ENCODE peak calls at places on chromosomes 12 and 14, in five cellular contexts. X is neural progenitor cell, H is hepatocyte, W is MM.1S, S is fibroblast of lung. B is an unnamed sample.
A peak's percentile ranks its signal among the peaks of the same experiment; 100 is the strongest.

GRCh38 chr14:78131201-78131600 is 39.0 kb upstream of the NRXN3 start:
- DNase-seq in X (no peak), H (no peak), W (no peak), S (no peak), B (no peak)

GRCh38 chr12:84697141-84697540 is 215.5 kb downstream of the SLC6A15 start:
- DNase-seq in X (no peak), H (no peak), W (no peak), S (no peak), B (peak; percentile 52)

GRCh38 chr12:1830981-1831930 is 10.9 kb downstream of the LRTM2 start:
- DNase-seq in X (peak; percentile 95), H (peak; percentile 93), W (peak; percentile 25), S (peak; percentile 57), B (peak; percentile 37)

GRCh38 chr14:98864211-98864610 is 407.8 kb downstream of the BCL11B start:
- DNase-seq in X (no peak), H (no peak), W (no peak), S (no peak), B (no peak)

GRCh38 chr14:93829839-93830481 is 41.7 kb upstream of the PRIMA1 start:
- DNase-seq in X (no peak), H (no peak), W (no peak), S (no peak), B (no peak)

GRCh38 chr12:110224379-110225304 is 56.4 kb upstream of the ATP2A2 start:
- DNase-seq in X (no peak), H (peak; percentile 64), W (peak; percentile 6), S (peak; percentile 93), B (peak; percentile 77)

GRCh38 chr14:103726474-103726873 is 10.9 kb downstream of the ZFYVE21 start:
- DNase-seq in X (no peak), H (no peak), W (no peak), S (no peak), B (no peak)

GRCh38 chr14:45426685-45427282 is 173.8 kb upstream of the MIS18BP1 start:
- DNase-seq in X (peak; percentile 75), H (peak; percentile 58), W (peak; percentile 37), S (peak; percentile 49), B (peak; percentile 11)

GRCh38 chr14:36478782-36479181 is 41.2 kb downstream of the NKX2-1 start:
- DNase-seq in X (no peak), H (no peak), W (peak; percentile 58), S (no peak), B (peak; percentile 54)

GRCh38 chr14:98599082-98599481 is 672.9 kb downstream of the BCL11B start:
- DNase-seq in X (no peak), H (no peak), W (no peak), S (no peak), B (no peak)

GRCh38 chr14:106802413-106803364 is 1276.3 kb downstream of the TMEM121 start:
- DNase-seq in X (no peak), H (no peak), W (peak; percentile 31), S (no peak), B (no peak)

GRCh38 chr12:114011711-114012110 is 45.6 kb upstream of the RBM19 start:
- DNase-seq in X (no peak), H (no peak), W (no peak), S (no peak), B (no peak)

GRCh38 chr12:125329239-125330238 is 264.3 kb downstream of the AACS start:
- DNase-seq in X (peak; percentile 86), H (no peak), W (no peak), S (no peak), B (peak; percentile 5)

GRCh38 chr14:69473271-69473670 is 11.3 kb upstream of the PLEKHD1 start:
- DNase-seq in X (no peak), H (no peak), W (no peak), S (no peak), B (no peak)

GRCh38 chr12:124385219-124385969 is 90.5 kb downstream of the RFLNA start:
- DNase-seq in X (no peak), H (peak; percentile 51), W (no peak), S (peak; percentile 58), B (peak; percentile 88)

GRCh38 chr12:108779998-108780688 is 48.8 kb upstream of the CORO1C start:
- DNase-seq in X (no peak), H (no peak), W (no peak), S (no peak), B (no peak)

GRCh38 chr14:92935446-92935845 is 12.5 kb downstream of the CHGA start:
- DNase-seq in X (no peak), H (no peak), W (no peak), S (no peak), B (no peak)

GRCh38 chr12:104782296-104782695 is 175.8 kb downstream of the SLC41A2 start:
- DNase-seq in X (no peak), H (no peak), W (no peak), S (no peak), B (no peak)

GRCh38 chr14:95328876-95329503 is 9.3 kb upstream of the CLMN start:
- DNase-seq in X (no peak), H (no peak), W (no peak), S (no peak), B (no peak)

GRCh38 chr14:38755036-38755435 is 348.0 kb downstream of the SEC23A start:
- DNase-seq in X (peak; percentile 33), H (no peak), W (no peak), S (no peak), B (peak; percentile 12)

GRCh38 chr12:82426081-82426480 is 67.8 kb downstream of the METTL25 start:
- DNase-seq in X (no peak), H (no peak), W (no peak), S (no peak), B (no peak)

GRCh38 chr14:70901218-70901772 is 6.0 kb upstream of the PCNX1 start:
- DNase-seq in X (no peak), H (no peak), W (no peak), S (peak; percentile 22), B (peak; percentile 66)

GRCh38 chr14:57199911-57200310 is 68.8 kb downstream of the EXOC5 start:
- DNase-seq in X (no peak), H (no peak), W (no peak), S (peak; percentile 47), B (peak; percentile 54)

GRCh38 chr14:88269816-88270416 is 53.2 kb downstream of the KCNK10 start:
- DNase-seq in X (peak; percentile 11), H (peak; percentile 26), W (no peak), S (no peak), B (no peak)

GRCh38 chr14:103391048-103391447 is 5.8 kb downstream of the MARK3 start:
- DNase-seq in X (peak; percentile 66), H (peak; percentile 60), W (peak; percentile 25), S (peak; percentile 87), B (peak; percentile 62)

GRCh38 chr14:88612981-88613380 is 50.1 kb downstream of the ZC3H14 start:
- DNase-seq in X (no peak), H (no peak), W (no peak), S (peak; percentile 12), B (peak; percentile 14)

GRCh38 chr14:63499701-63500250 is 43.4 kb downstream of the PPP2R5E start:
- DNase-seq in X (no peak), H (no peak), W (no peak), S (peak; percentile 86), B (peak; percentile 62)

GRCh38 chr14:24085215-24085614 is 8.9 kb upstream of the PCK2 start:
- DNase-seq in X (no peak), H (no peak), W (no peak), S (no peak), B (no peak)

GRCh38 chr14:24088095-24088494 is 6.0 kb upstream of the PCK2 start:
- DNase-seq in X (no peak), H (no peak), W (no peak), S (no peak), B (no peak)

GRCh38 chr14:24087004-24087403 is 7.1 kb upstream of the PCK2 start:
- DNase-seq in X (no peak), H (no peak), W (no peak), S (no peak), B (no peak)

GRCh38 chr14:24084439-24084838 is 9.7 kb upstream of the PCK2 start:
- DNase-seq in X (no peak), H (no peak), W (no peak), S (no peak), B (no peak)

DNA sequence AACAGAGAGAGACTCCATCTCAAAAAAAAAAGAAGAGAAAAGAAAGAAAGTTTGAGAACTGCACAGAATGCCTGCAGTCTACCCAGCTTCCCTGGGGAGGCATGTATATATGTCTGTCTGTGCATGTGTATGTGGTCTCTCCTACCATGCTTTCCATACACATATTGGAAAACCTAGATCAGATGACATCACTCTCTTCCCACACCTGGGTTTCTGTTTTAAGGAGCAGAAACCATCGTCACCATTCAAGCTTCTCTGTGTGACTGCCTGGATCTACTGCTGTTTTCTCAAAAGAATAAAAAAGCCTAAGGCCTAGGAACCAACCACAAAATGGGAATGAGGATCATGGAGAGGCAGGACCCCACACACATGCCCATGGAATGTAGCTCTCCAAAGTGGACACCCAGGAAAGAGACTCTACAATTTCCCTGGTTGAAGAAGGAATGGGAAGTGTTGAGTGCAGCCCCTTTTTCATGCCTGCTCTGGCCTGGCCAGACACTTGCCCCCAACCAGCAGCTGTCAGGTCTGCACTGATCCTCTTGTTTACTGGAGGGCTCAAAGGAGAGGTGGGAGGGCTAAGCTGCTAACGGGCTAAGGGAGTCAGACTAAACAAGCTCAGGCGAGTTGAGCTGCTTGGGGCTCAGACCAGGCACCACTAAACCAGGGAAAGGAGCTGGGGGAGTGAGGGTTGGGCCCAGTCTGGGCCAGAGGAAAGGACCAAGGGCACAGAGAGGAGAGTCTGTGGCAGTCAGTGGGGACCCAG is 7.7 kb upstream of the PCK2 start:
- DNase-seq in X (peak; percentile 74), H (no peak), W (no peak), S (no peak), B (no peak)
- H2AFZ ChIP-seq in X (no peak overlapping the region), H (no peak overlapping the region), W (no peak overlapping the region), S (no peak overlapping the region), B (no peak overlapping the region)

GRCh38 chr14:91242635-91243034 is 1.9 kb downstream of the GPR68 start:
- DNase-seq in X (no peak), H (no peak), W (no peak), S (no peak), B (no peak)

GRCh38 chr14:91244501-91244901 is at the start of gene GPR68:
- DNase-seq in X (peak; percentile 71), H (peak; percentile 51), W (no peak), S (peak; percentile 74), B (peak; percentile 69)

GRCh38 chr14:91245029-91245428 is 525 bp upstream of the GPR68 start:
- DNase-seq in X (no peak), H (no peak), W (no peak), S (no peak), B (no peak)

GRCh38 chr14:91243098-91243483 is 1.4 kb downstream of the GPR68 start:
- DNase-seq in X (no peak), H (no peak), W (no peak), S (no peak), B (no peak)

GRCh38 chr14:91241848-91242247 is 2.7 kb downstream of the GPR68 start:
- DNase-seq in X (no peak), H (no peak), W (no peak), S (no peak), B (no peak)
- H3K4me2 ChIP-seq in X (no peak overlapping the region), H (no peak overlapping the region), W (peak overlapping the region; percentile 2), S (no peak overlapping the region), B (no peak overlapping the region)

GRCh38 chr12:48131517-48131916 is 12.4 kb downstream of the PFKM start:
- DNase-seq in X (no peak), H (no peak), W (no peak), S (no peak), B (no peak)
- H3K36me3 ChIP-seq in X (peaks cover 4% of the 10 kb centered on the region), H (peaks cover 6% of the 10 kb centered on the region), W (peaks cover 12% of the 10 kb centered on the region), S (peaks cover 19% of the 10 kb centered on the region), B (peaks cover 53% of the 10 kb centered on the region)

DNA sequence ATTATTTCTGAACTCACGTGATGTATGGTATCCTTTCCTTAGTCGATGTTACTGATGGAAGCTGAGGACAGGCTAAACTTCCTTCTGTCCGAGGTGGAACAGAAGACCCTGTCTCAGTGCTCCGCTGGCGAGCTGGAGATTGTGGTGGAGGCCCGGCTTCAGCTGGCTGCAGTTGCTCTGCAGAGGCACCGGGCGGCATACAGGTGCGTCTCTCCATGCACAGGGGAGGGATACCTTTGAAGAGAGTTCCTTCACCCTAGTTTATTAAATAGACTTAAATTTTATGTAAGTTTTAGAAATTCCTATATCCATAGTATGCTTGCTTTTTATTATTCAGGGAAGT is 186.7 kb upstream of the NEDD1 start:
- DNase-seq in X (no peak), H (peak; percentile 20), W (peak; percentile 84), S (no peak), B (no peak)
- H2AFZ ChIP-seq in X (no peak overlapping the region), H (peak overlapping the region; percentile 80), W (peak overlapping the region; percentile 67), S (peak overlapping the region; percentile 95), B (peak overlapping the region; percentile 82)

B was measured in astrocyte.